ENCODE peak calls at places on chromosomes 6 and 20, in four cellular contexts. B, I, V and X are unnamed samples.

GRCh38 chr20:35111141-35111888 is 18.7 kb upstream of the TRPC4AP start:
- DNase-seq in B (no peak), I (no peak), V (no peak), X (no peak)

GRCh38 chr6:90019216-90019615 is 124.9 kb downstream of the GJA10 start:
- DNase-seq in B (no peak), I (no peak), V (no peak), X (no peak)

GRCh38 chr6:143536461-143536865 is 24.9 kb upstream of the FUCA2 start:
- DNase-seq in B (no peak), I (peak; percentile 58), V (no peak), X (no peak)

GRCh38 chr20:38806855-38807655 is 1.6 kb downstream of the PPP1R16B start:
- DNase-seq in B (no peak), I (no peak), V (no peak), X (no peak)

GRCh38 chr20:21832442-21833152 is 127.1 kb downstream of the PAX1 start:
- DNase-seq in B (no peak), I (no peak), V (no peak), X (no peak)

GRCh38 chr6:131657630-131658111 is 20.6 kb downstream of the ENPP3 start:
- DNase-seq in B (no peak), I (no peak), V (no peak), X (no peak)

GRCh38 chr20:47062226-47062880 is 167.7 kb downstream of the EYA2 start:
- DNase-seq in B (no peak), I (no peak), V (no peak), X (no peak)

GRCh38 chr6:170100046-170100445 is 190.8 kb downstream of the DLL1 start:
- DNase-seq in B (no peak), I (no peak), V (no peak), X (no peak)

GRCh38 chr6:43972915-43973304 is 154.3 kb downstream of the MRPL14 start:
- DNase-seq in B (no peak), I (no peak), V (no peak), X (no peak)

GRCh38 chr6:117531346-117531745 is 48.9 kb downstream of the DCBLD1 start:
- DNase-seq in B (no peak), I (no peak), V (no peak), X (no peak)
- TF ChIP-seq SPI1 in B (no peak), I (no peak), V (no peak), X (no peak)

DNA sequence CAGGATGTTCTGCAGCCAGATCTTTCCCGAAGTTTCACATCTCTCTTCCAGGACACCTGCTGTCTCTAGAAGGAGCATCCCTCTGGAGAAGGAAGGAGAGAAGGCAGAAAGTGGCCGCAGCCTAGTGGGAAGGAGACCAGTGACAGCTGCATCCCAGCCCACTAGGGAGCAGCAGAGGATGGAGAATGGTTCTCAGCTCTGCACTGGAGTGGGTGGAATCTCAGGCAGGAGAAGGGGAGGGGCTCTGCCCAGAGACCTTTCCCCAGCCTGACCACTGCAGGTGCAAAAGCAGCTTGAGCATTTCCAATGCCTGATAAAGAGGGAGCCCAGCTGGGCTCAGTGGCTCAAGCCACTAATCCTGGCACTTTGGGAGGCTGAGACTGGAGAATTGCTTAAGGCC is 32.3 kb downstream of the NCR2 start:
- DNase-seq in B (peak; percentile 78), I (peak; percentile 39), V (no peak), X (no peak)
- TF ChIP-seq SPI1 in B (no peak), I (no peak), V (no peak), X (no peak)

GRCh38 chr6:33313709-33314514 is at the start of gene TAPBP:
- DNase-seq in B (peak; percentile 60), I (peak; percentile 63), V (no peak), X (peak; percentile 63)
- TF ChIP-seq SPI1 in B (peak; percentile 70), I (peak; percentile 51), V (peak; percentile 62), X (peak; percentile 74)

DNA sequence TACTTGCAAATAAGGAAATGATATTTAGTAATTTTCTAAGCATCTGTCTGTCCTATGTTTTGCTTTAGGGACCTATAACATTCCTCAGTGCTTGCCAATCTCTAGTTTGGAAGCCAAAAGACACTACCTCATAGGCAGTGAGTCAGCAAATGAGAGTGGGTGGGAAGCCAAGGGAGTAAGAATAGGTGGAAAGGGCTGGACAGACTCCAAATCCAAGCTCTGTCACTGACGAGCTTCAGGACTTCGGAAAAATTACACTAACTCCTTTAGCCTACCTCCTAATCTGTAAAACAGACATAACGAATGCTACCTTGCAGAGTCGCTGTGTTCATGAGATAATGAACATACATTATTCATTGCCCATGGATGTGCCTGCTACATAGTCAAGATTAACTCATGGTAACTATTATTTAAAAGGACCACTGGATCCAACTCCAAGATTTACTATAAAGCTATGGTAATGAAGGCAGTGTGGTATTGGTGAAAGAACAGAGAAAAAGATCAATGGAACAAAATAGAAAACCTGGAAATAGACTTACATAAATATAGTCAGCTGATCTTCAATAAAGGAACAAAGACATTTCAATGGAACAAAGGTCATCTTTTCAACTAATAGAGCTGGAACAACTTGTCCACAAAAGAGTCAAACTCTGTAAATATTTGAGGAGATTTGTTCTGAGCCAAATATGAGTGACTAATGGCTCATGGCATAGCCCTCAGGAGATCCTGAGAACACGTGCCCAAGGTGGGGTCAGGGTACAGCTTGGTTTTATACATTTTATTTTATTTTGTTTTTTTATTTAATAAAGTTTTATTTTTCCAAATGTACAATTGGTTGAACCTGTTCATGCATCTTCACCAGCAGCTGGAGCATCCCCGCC is 64.1 kb downstream of the FAM50B start:
- DNase-seq in B (peak; percentile 72), I (no peak), V (no peak), X (no peak)
- TF ChIP-seq SPI1 in B (peak; percentile 39), I (no peak), V (no peak), X (no peak)